ENCODE peak calls at places on chromosome 11, in eight cellular contexts. Q is pancreas, I is hepatocyte, R is GM12878, T is cardiac muscle cell, X is right atrium auricular region, B is left lung, L is ovary. K is an unnamed sample. For H3K4me1, the result is how much of the 10 kb centered on the place peaks cover.

GRCh38 chr11:111629499-111629898 is 27.2 kb downstream of the SIK2 start:
- DNase-seq in L (no peak), Q (no peak), I (no peak), B (no peak), R (no peak), T (no peak), X (no peak), K (no peak)

GRCh38 chr11:22787565-22788162 is 41.9 kb downstream of the SVIP start:
- DNase-seq in I (peak), B (no peak), Q (no peak), T (peak), X (no peak), R (no peak), L (no peak), K (no peak)

GRCh38 chr11:75500742-75501141 is 25.0 kb downstream of the GDPD5 start:
- DNase-seq in B (no peak), T (no peak), L (no peak), Q (no peak), X (no peak), I (no peak), R (no peak), K (no peak)

GRCh38 chr11:114062272-114062671 is 2.8 kb downstream of the ZBTB16 start:
- DNase-seq in L (no peak), B (no peak), T (no peak), I (no peak), X (no peak), R (no peak), Q (no peak), K (no peak)

GRCh38 chr11:123197711-123198110 is 2.7 kb upstream of the CLMP start:
- DNase-seq in X (no peak), B (no peak), T (peak), R (no peak), I (no peak), L (no peak), Q (no peak), K (no peak)

GRCh38 chr11:63667993-63668392 is 3.2 kb downstream of the ATL3 start:
- DNase-seq in Q (no peak), R (no peak), L (no peak), X (peak), I (peak), T (peak), B (no peak), K (no peak)

GRCh38 chr11:126739499-126740145 is 260.9 kb downstream of the KIRREL3 start:
- DNase-seq in I (no peak), L (no peak), Q (no peak), T (no peak), R (no peak), X (no peak), B (no peak), K (no peak)

GRCh38 chr11:123653997-123654565 is 343 bp downstream of the SCN3B start:
- DNase-seq in T (peak), Q (peak), X (no peak), B (peak), R (no peak), L (peak), I (peak), K (peak)

GRCh38 chr11:1305558-1306056 is 3.8 kb downstream of the TOLLIP start:
- DNase-seq in L (no peak), R (no peak), I (peak), B (no peak), Q (no peak), T (no peak), X (peak), K (no peak)

GRCh38 chr11:3877252-3878035 is 22.0 kb downstream of the STIM1 start:
- DNase-seq in B (no peak), I (no peak), Q (no peak), T (no peak), L (no peak), X (no peak), R (no peak), K (no peak)

GRCh38 chr11:75593337-75593915 is 31.4 kb downstream of the SERPINH1 start:
- DNase-seq in R (no peak), L (no peak), B (no peak), X (no peak), T (peak), I (peak), Q (no peak), K (no peak)

GRCh38 chr11:60905047-60905446 is 1.3 kb downstream of the PRPF19 start:
- DNase-seq in B (no peak), Q (no peak), X (no peak), I (no peak), R (no peak), L (no peak), T (no peak), K (no peak)

GRCh38 chr11:64186205-64187165 is 514 bp downstream of the STIP1 start:
- DNase-seq in L (no peak), R (no peak), T (no peak), I (peak), X (no peak), Q (no peak), B (no peak), K (no peak)

GRCh38 chr11:78620159-78620558 is 45.5 kb upstream of the NARS2 start:
- DNase-seq in X (no peak), L (no peak), Q (no peak), I (no peak), R (no peak), B (no peak), T (no peak), K (no peak)

GRCh38 chr11:95134491-95134890 is 44.8 kb downstream of the ENDOD1 start:
- DNase-seq in L (no peak), I (peak), R (no peak), X (no peak), B (no peak), Q (peak), T (peak), K (peak)

GRCh38 chr11:64971421-64972233 is at the start of gene MAJIN:
- DNase-seq in X (peak), B (peak), R (peak), Q (peak), T (peak), L (peak), I (peak), K (peak)

GRCh38 chr11:18383388-18384156 is 10.8 kb upstream of the LDHA start:
- DNase-seq in I (peak), T (peak), X (peak), L (peak), Q (peak), B (peak), R (peak), K (peak)

GRCh38 chr11:78667462-78667861 is 92.8 kb upstream of the NARS2 start:
- DNase-seq in R (no peak), X (no peak), B (no peak), Q (no peak), T (no peak), L (no peak), I (no peak), K (no peak)

GRCh38 chr11:20790622-20791021 is 121.2 kb downstream of the NELL1 start:
- DNase-seq in T (no peak), B (no peak), R (no peak), X (no peak), L (no peak), I (no peak), Q (no peak), K (no peak)

GRCh38 chr11:124801014-124801413 is 808 bp upstream of the MSANTD2 start:
- DNase-seq in L (no peak), R (no peak), T (peak), B (no peak), X (no peak), Q (no peak), I (peak), K (no peak)

GRCh38 chr11:69609351-69609750 is 31.6 kb upstream of the CCND1 start:
- DNase-seq in L (no peak), X (no peak), I (no peak), T (no peak), R (no peak), Q (no peak), B (no peak), K (no peak)

GRCh38 chr11:128458316-128458715 is 129.0 kb downstream of the ETS1 start:
- DNase-seq in T (peak), L (no peak), B (no peak), I (no peak), Q (no peak), R (no peak), X (no peak), K (no peak)

GRCh38 chr11:36364551-36364950 is 68.5 kb downstream of the PRR5L start:
- DNase-seq in X (no peak), L (no peak), Q (no peak), B (no peak), I (no peak), T (no peak), R (no peak), K (no peak)

GRCh38 chr11:75155570-75156422 is 4.9 kb downstream of the SLCO2B1 start:
- DNase-seq in R (no peak), L (no peak), I (peak), T (peak), Q (no peak), B (no peak), X (no peak), K (no peak)

GRCh38 chr11:112345708-112346107 is 85.0 kb upstream of the PLET1 start:
- DNase-seq in B (no peak), R (no peak), I (no peak), T (no peak), Q (no peak), X (no peak), L (no peak), K (no peak)

GRCh38 chr11:125649465-125650166 is 24.7 kb downstream of the CHEK1 start:
- DNase-seq in T (no peak), R (no peak), L (no peak), Q (no peak), B (no peak), X (no peak), I (no peak), K (no peak)

GRCh38 chr11:95605271-95605940 is 184.2 kb downstream of the FAM76B start:
- DNase-seq in R (no peak), Q (no peak), I (no peak), L (no peak), X (no peak), B (no peak), T (no peak), K (no peak)

GRCh38 chr11:60899021-60899936 is 7.1 kb downstream of the PRPF19 start:
- DNase-seq in R (no peak), T (peak), I (peak), B (no peak), Q (no peak), L (peak), X (no peak), K (no peak)

GRCh38 chr11:64765291-64765803 is 5.6 kb upstream of the PYGM start:
- DNase-seq in X (no peak), B (peak), R (no peak), Q (no peak), I (no peak), T (no peak), L (no peak), K (peak)

GRCh38 chr11:74269161-74269809 is 42.2 kb downstream of the P4HA3 start:
- DNase-seq in T (peak), L (no peak), Q (no peak), B (no peak), I (peak), R (no peak), X (no peak), K (no peak)

GRCh38 chr11:28401446-28401845 is 293.3 kb downstream of the METTL15 start:
- DNase-seq in X (no peak), I (no peak), Q (no peak), R (no peak), T (no peak), B (no peak), L (no peak), K (no peak)
- H3K4me1 ChIP-seq in X (under half), I (under half), Q (under half), R (under half), T (under half), B (under half), L (under half), K (under half)

GRCh38 chr11:44753965-44754645 is 27.3 kb downstream of the TSPAN18 start:
- DNase-seq in T (no peak), L (no peak), Q (no peak), R (no peak), B (no peak), I (no peak), X (peak), K (no peak)

GRCh38 chr11:44752727-44753126 is 26.0 kb downstream of the TSPAN18 start:
- DNase-seq in Q (no peak), R (no peak), X (no peak), B (no peak), T (no peak), L (no peak), I (no peak), K (no peak)

GRCh38 chr11:44755553-44756505 is 29.1 kb downstream of the TSPAN18 start:
- DNase-seq in Q (no peak), B (no peak), R (no peak), L (no peak), T (no peak), X (no peak), I (peak), K (no peak)

GRCh38 chr11:44752262-44752661 is 25.5 kb downstream of the TSPAN18 start:
- DNase-seq in I (no peak), B (no peak), L (no peak), T (no peak), X (peak), R (no peak), Q (no peak), K (no peak)

GRCh38 chr11:44754876-44755552 is 28.3 kb downstream of the TSPAN18 start:
- DNase-seq in L (no peak), X (no peak), T (no peak), R (no peak), B (no peak), Q (no peak), I (no peak), K (no peak)
- H3K27ac ChIP-seq in L (no peak), X (peak), T (no peak), R (no peak), B (no peak), Q (no peak), I (peak), K (no peak)

GRCh38 chr11:105458071-105458470 is 151.8 kb upstream of the GRIA4 start:
- DNase-seq in T (no peak), Q (no peak), B (no peak), L (no peak), X (no peak), R (no peak), I (no peak), K (no peak)

DNA sequence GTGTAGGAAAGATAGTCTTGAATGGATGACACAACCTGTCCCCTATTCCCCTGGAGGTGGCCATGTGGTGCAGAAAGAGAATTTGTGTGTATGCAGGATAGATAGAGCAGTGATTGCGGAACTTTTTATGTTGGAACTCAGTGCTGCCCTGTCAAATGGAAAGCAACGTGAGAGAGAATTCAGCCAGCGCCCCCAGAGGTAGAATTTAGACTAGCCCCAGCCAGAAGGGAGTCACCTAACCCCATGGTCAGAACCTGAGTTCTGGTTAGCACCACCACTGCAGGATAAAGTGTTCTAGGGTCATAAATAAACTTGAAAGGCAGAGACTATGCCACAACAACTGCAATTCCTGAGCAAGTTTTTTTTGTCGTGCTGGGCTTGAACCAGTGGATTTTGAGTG is 152.9 kb upstream of the GRIA4 start:
- DNase-seq in X (no peak), R (no peak), I (no peak), L (no peak), Q (no peak), T (no peak), B (no peak), K (no peak)
- TF ChIP-seq CTCF in X (no peak), R (peak), I (no peak), L (no peak), Q (no peak), T (no peak), B (no peak), K (no peak)

DNA sequence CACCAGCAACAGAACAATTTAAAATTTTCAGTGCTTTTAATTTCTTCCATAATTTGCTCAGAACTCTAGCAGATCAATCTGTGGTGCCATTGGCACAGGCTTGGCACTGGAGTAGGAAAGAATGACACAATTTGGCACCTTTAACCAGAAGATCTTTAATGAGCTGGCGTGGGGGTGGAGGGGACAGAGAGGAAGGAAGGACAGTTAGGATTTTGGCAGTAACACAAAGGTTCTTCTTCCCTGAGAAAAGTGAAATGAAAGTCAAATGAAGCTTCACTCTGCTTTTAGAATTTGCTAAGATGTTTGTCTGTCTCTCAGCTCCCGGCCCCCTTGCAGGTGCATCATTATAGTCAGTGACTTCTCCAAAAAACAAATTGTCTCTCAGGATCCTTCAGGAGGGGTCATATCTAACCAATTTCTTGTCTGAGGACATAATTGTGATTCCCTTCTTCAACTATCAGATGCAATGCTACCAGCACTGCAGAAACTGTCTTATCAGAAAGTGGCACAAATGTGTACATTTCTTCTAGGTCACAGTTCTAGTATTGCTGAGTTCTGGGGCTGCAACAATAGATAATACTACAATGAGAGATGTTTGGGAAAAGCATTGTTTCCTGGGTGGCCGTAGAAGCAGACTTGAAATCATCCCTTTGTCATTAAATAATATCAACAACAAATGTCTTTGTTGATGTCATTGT is 66.8 kb downstream of the CSTPP1 start:
- DNase-seq in L (no peak), B (no peak), T (no peak), R (no peak), I (no peak), X (no peak), Q (peak), K (no peak)
- H3K4me1 ChIP-seq in L (under half), B (under half), T (under half), R (under half), I (under half), X (under half), Q (under half), K (under half)

GRCh38 chr11:59212744-59213573 is at the start of gene MPEG1:
- DNase-seq in I (no peak), Q (no peak), T (no peak), L (no peak), X (no peak), R (no peak), B (no peak), K (no peak)
- H3K27ac ChIP-seq in I (no peak), Q (no peak), T (no peak), L (no peak), X (no peak), R (peak), B (no peak), K (no peak)

GRCh38 chr11:88543902-88544655 is 206.5 kb upstream of the CTSC start:
- DNase-seq in R (peak), T (peak), L (peak), Q (peak), I (peak), B (peak), X (peak), K (peak)

GRCh38 chr11:88544656-88545280 is 207.2 kb upstream of the CTSC start:
- DNase-seq in B (no peak), T (no peak), L (no peak), X (no peak), I (no peak), Q (no peak), R (no peak), K (no peak)
- TF ChIP-seq CTCF in B (no peak), T (no peak), L (no peak), X (no peak), I (no peak), Q (no peak), R (no peak), K (no peak)

K was measured in psoas muscle.